ENCODE peak calls at places on chromosomes 3 and 15, in four cellular contexts. V is sigmoid colon, P is K562, G is stomach. H is an unnamed sample.

GRCh38 chr15:82129769-82130168 is 84.0 kb upstream of the MEX3B start:
- DNase-seq in V (no peak), P (no peak), G (no peak), H (no peak)

GRCh38 chr15:101210466-101210865 is 41.4 kb downstream of the CHSY1 start:
- DNase-seq in V (no peak), P (no peak), G (no peak), H (no peak)

GRCh38 chr3:52405066-52405465 is 39.8 kb downstream of the SEMA3G start:
- DNase-seq in V (peak), P (no peak), G (no peak), H (no peak)

GRCh38 chr15:35301088-35301487 is 216.0 kb upstream of the NANOGP8 start:
- DNase-seq in V (no peak), P (no peak), G (no peak), H (no peak)

GRCh38 chr3:97901327-97902295 is 70.6 kb downstream of the RIOX2 start:
- DNase-seq in V (no peak), P (no peak), G (no peak), H (no peak)

GRCh38 chr15:93049914-93050534 is 39.0 kb downstream of the RGMA start:
- DNase-seq in V (no peak), P (no peak), G (no peak), H (no peak)

GRCh38 chr15:39692464-39693327 is 89.9 kb downstream of the FSIP1 start:
- DNase-seq in V (no peak), P (no peak), G (no peak), H (no peak)

GRCh38 chr3:52248816-52249547 is 3.4 kb downstream of the PPM1M start:
- DNase-seq in V (peak), P (peak), G (peak), H (peak)

GRCh38 chr3:155963557-155963956 is 93.1 kb downstream of the GMPS start:
- DNase-seq in V (no peak), P (no peak), G (no peak), H (no peak)

GRCh38 chr3:29694783-29695182 is 413.9 kb downstream of the RBMS3 start:
- DNase-seq in V (no peak), P (no peak), G (no peak), H (no peak)

GRCh38 chr15:33190539-33190938 is 4.0 kb downstream of the FMN1 start:
- DNase-seq in V (no peak), P (no peak), G (no peak), H (no peak)

GRCh38 chr3:71453319-71453718 is 130.2 kb downstream of the FOXP1 start:
- DNase-seq in V (no peak), P (no peak), G (no peak), H (no peak)

GRCh38 chr3:186002884-186003472 is 65.2 kb upstream of the TRA2B start:
- DNase-seq in V (no peak), P (peak), G (no peak), H (no peak)

GRCh38 chr15:88657326-88658069 is 18.7 kb downstream of the ISG20 start:
- DNase-seq in V (peak), P (peak), G (peak), H (peak)

GRCh38 chr3:122942937-122943827 is 84.4 kb downstream of the SEMA5B start:
- DNase-seq in V (no peak), P (peak), G (peak), H (peak)

GRCh38 chr3:171898192-171898591 is 55.0 kb downstream of the TMEM212 start:
- DNase-seq in V (no peak), P (no peak), G (no peak), H (no peak)

GRCh38 chr15:45587861-45588170 is 637 bp downstream of the BLOC1S6 start:
- DNase-seq in V (no peak), P (no peak), G (no peak), H (no peak)

GRCh38 chr15:74482661-74483060 is 21.7 kb upstream of the UBL7 start:
- DNase-seq in V (no peak), P (peak), G (no peak), H (no peak)

GRCh38 chr3:164417955-164418354 is 660.3 kb downstream of the SI start:
- DNase-seq in V (no peak), P (no peak), G (no peak), H (no peak)

GRCh38 chr3:155019576-155019975 is 60.5 kb upstream of the MME start:
- DNase-seq in V (no peak), P (no peak), G (no peak), H (no peak)

GRCh38 chr15:25179673-25180511 is 225.1 kb downstream of the SNRPN start:
- DNase-seq in V (peak), P (no peak), G (peak), H (peak)

GRCh38 chr3:171351676-171352075 is 108.5 kb downstream of the TNIK start:
- DNase-seq in V (no peak), P (no peak), G (no peak), H (no peak)

GRCh38 chr3:100316656-100317069 is 17.9 kb upstream of the NIT2 start:
- DNase-seq in V (no peak), P (peak), G (no peak), H (peak)

GRCh38 chr3:15428539-15428938 is 1.1 kb downstream of the EAF1 start:
- DNase-seq in V (no peak), P (no peak), G (no peak), H (no peak)

GRCh38 chr3:104018541-104018940 is 1348.2 kb upstream of the ALCAM start:
- DNase-seq in V (no peak), P (no peak), G (no peak), H (no peak)

GRCh38 chr15:25087137-25087536 is 132.3 kb downstream of the SNRPN start:
- DNase-seq in V (no peak), P (no peak), G (peak), H (no peak)

GRCh38 chr3:8658326-8659212 is 14.0 kb upstream of the SSUH2 start:
- DNase-seq in V (no peak), P (no peak), G (peak), H (peak)

GRCh38 chr3:139326131-139326530 is 17.7 kb upstream of the MRPS22 start:
- DNase-seq in V (no peak), P (no peak), G (no peak), H (no peak)

GRCh38 chr15:69474846-69475455 is 22.3 kb downstream of the RPLP1 start:
- DNase-seq in V (no peak), P (peak), G (peak), H (no peak)

GRCh38 chr3:119524931-119525662 is 26.8 kb downstream of the TIMMDC1 start:
- DNase-seq in V (no peak), P (no peak), G (no peak), H (no peak)

GRCh38 chr3:42106646-42107045 is 15.5 kb downstream of the TRAK1 start:
- DNase-seq in V (no peak), P (no peak), G (no peak), H (no peak)

GRCh38 chr3:120559228-120560061 is 36.7 kb upstream of the NDUFB4 start:
- DNase-seq in V (peak), P (peak), G (no peak), H (peak)

GRCh38 chr3:20480771-20481170 is 294.8 kb upstream of the SGO1 start:
- DNase-seq in V (no peak), P (no peak), G (no peak), H (no peak)

DNA sequence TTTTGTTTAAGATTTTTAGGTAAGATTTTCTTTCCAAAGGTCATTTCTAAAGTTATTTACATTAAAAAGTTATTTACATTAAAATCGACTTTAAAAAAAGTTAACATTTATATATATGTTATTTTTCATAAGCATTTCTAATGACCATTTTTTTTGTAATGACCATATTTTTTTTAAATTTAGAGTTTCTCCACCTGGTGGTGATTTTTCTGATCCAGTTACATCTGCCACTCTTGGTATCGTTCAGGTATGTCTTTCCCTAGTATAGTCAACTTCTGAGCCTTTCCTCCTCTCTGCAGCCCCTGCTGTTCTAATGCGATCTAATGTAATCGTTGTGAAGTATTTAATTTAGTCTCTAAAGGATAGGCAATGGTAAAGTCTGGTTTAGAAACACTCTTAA is 42.9 kb upstream of the GRAMD1C start:
- DNase-seq in V (no peak), P (peak), G (no peak), H (no peak)
- TF ChIP-seq CTCF in V (no peak), P (no peak), G (no peak), H (no peak)

DNA sequence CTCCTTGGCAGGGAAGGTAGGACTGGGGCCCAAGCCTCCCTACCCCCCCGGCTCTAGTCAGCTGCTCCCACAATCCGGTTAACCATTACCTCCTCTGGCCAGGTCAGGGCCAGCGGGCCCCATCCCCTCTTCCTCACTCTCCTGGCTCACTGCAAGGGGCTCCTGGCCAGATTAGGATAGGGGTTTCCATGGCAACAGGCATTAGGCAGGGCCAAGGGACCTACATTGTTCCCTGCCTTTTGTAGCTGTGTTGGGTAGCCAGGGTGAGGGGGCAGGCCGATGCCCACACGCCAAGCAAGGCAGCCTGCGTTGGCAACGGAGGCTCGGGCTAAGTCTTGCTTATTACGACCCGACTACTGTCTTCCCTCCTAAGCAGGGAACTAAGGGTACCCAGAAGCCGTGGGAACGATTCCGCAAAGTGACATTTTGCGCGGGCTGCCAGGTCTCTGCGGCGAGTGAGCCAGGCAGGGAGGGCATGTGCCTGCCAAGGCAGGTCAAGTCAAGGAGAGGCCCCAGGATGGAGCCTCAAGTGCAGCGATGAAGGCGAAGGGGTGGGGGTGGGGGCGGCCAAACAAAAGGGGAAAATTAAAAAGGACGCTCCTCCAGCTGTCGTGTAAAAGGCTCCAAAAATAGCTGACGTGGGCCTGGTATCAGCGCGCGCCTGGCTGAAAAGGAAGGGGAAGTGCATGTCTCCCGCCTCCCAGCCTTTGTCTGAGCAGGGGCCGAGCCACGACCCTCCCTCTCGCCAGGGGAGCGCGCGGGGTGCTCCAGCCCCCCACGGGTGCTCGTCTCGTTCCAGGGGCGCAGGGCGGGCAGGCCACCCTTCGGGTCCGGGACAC is 919 bp downstream of the IDH2 start:
- DNase-seq in V (peak), P (peak), G (peak), H (peak)
- TF ChIP-seq POLR2A in V (no peak), P (no peak), G (no peak), H (no peak)

GRCh38 chr3:81242871-81243270 is 518.6 kb downstream of the GBE1 start:
- DNase-seq in V (no peak), P (no peak), G (no peak), H (no peak)
- TF ChIP-seq CTCF in V (no peak), P (no peak), G (no peak), H (no peak)

DNA sequence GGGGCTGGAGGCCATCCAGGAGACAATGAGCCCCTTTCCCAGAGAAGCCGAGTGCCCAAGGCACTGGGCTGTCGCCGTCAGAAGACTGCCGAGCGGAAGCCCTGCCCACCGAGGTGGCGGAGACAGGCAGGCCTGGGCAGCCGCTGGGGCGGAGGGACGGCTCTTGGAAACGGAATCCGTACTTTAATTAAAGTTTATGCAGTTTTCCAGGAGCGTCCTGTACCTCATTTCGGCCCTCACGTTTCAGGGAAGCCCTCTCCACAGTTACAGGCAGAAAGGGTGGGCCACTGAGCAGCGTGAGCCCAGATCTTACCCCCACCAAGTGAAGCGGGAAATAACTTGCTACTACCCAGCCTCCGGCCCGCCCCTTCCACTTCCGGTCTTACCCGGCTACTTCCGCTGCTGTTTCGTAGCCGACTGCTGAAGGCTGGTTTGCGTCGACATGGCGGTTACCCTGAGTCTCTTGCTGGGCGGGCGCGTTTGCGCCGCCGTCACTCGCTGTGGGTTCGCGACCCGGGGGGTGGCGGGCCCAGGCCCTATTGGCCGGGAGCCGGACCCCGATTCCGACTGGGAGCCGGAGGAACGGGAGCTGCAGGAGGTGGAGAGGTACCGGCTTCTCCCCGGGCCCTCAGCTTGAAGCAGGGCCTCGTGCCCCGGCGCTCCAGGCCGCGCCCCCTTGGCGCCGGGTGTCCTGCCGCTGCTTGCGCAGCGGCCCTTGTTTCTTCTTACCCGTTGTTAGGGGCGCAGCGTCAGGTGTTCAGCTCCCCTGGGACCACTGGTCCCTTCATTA is at the start of gene NGRN:
- DNase-seq in V (peak), P (peak), G (peak), H (peak)
- TF ChIP-seq POLR2A in V (peak), P (peak), G (no peak), H (peak)

GRCh38 chr15:57784081-57784488 is 77.6 kb downstream of the POLR2M start:
- DNase-seq in V (no peak), P (no peak), G (no peak), H (no peak)

GRCh38 chr15:57785039-57785438 is 78.5 kb downstream of the POLR2M start:
- DNase-seq in V (no peak), P (no peak), G (no peak), H (no peak)

GRCh38 chr15:57785959-57786358 is 79.4 kb downstream of the POLR2M start:
- DNase-seq in V (no peak), P (no peak), G (no peak), H (no peak)

GRCh38 chr15:57792729-57793449 is 86.4 kb downstream of the POLR2M start:
- DNase-seq in V (no peak), P (no peak), G (no peak), H (no peak)

GRCh38 chr15:57789225-57789624 is 82.7 kb downstream of the POLR2M start:
- DNase-seq in V (no peak), P (no peak), G (no peak), H (no peak)
- TF ChIP-seq CTCF in V (no peak), P (no peak), G (no peak), H (no peak)

H was measured in testis.